ENCODE peak calls at places on chromosomes 2 and 18, in five cellular contexts. Q is body of pancreas, S is Panc1, I is astrocyte, R is heart left ventricle. C is an unnamed sample. For H3K9me3, the result is how much of the 10 kb centered on the place peaks cover.

GRCh38 chr18:10519366-10519765 is 6.5 kb upstream of the NAPG start:
- DNase-seq in Q (no peak), S (no peak), I (peak), R (no peak), C (no peak)

GRCh38 chr2:231541605-231542509 is 11.6 kb upstream of the NMUR1 start:
- DNase-seq in Q (no peak), S (no peak), I (no peak), R (no peak), C (no peak)

GRCh38 chr2:15665067-15665942 is 73.6 kb downstream of the DDX1 start:
- DNase-seq in Q (no peak), S (no peak), I (no peak), R (no peak), C (peak)

GRCh38 chr2:39737661-39738060 is 41.4 kb downstream of the THUMPD2 start:
- DNase-seq in Q (no peak), S (no peak), I (peak), R (no peak), C (no peak)

GRCh38 chr2:208031608-208032019 is 6.3 kb upstream of the PLEKHM3 start:
- DNase-seq in Q (no peak), S (no peak), I (no peak), R (no peak), C (peak)

GRCh38 chr2:72572501-72572900 is 253.3 kb downstream of the EXOC6B start:
- DNase-seq in Q (no peak), S (no peak), I (peak), R (no peak), C (peak)

GRCh38 chr18:27685807-27686412 is 491.0 kb downstream of the CDH2 start:
- DNase-seq in Q (peak), S (no peak), I (peak), R (no peak), C (no peak)

GRCh38 chr2:64341461-64341860 is 112.5 kb upstream of the LGALSL start:
- DNase-seq in Q (no peak), S (no peak), I (no peak), R (no peak), C (no peak)

GRCh38 chr2:235727186-235727585 is 233.3 kb downstream of the AGAP1 start:
- DNase-seq in Q (no peak), S (no peak), I (no peak), R (no peak), C (no peak)

GRCh38 chr2:96325884-96326255 is 753 bp downstream of the ITPRIPL1 start:
- DNase-seq in Q (peak), S (no peak), I (no peak), R (no peak), C (no peak)

GRCh38 chr2:72993147-72993546 is 75.8 kb downstream of the EMX1 start:
- DNase-seq in Q (peak), S (peak), I (no peak), R (no peak), C (peak)

GRCh38 chr2:46521215-46521683 is 41.9 kb downstream of the TMEM247 start:
- DNase-seq in Q (peak), S (no peak), I (peak), R (peak), C (no peak)

GRCh38 chr2:45223531-45223930 is 214.3 kb upstream of the SIX2 start:
- DNase-seq in Q (no peak), S (no peak), I (no peak), R (no peak), C (no peak)

GRCh38 chr2:43040084-43040854 is 186.1 kb downstream of the ZFP36L2 start:
- DNase-seq in Q (no peak), S (no peak), I (no peak), R (no peak), C (peak)

GRCh38 chr18:40877096-40877495 is 1077.9 kb upstream of the PIK3C3 start:
- DNase-seq in Q (no peak), S (no peak), I (peak), R (no peak), C (no peak)

GRCh38 chr18:58887613-58887963 is 22.9 kb downstream of the ZNF532 start:
- DNase-seq in Q (peak), S (no peak), I (peak), R (peak), C (no peak)

GRCh38 chr2:157746234-157746950 is 117.7 kb upstream of the ACVR1C start:
- DNase-seq in Q (no peak), S (no peak), I (peak), R (no peak), C (no peak)

GRCh38 chr2:221596192-221596591 is 24.1 kb upstream of the EPHA4 start:
- DNase-seq in Q (no peak), S (no peak), I (peak), R (no peak), C (no peak)

GRCh38 chr2:99111945-99112344 is 29.6 kb upstream of the C2orf15 start:
- DNase-seq in Q (no peak), S (no peak), I (no peak), R (no peak), C (no peak)

GRCh38 chr2:10305715-10306114 is 3.0 kb downstream of the HPCAL1 start:
- DNase-seq in Q (peak), S (no peak), I (no peak), R (no peak), C (no peak)

GRCh38 chr2:162915858-162916257 is 77.3 kb upstream of the KCNH7 start:
- DNase-seq in Q (no peak), S (no peak), I (no peak), R (no peak), C (peak)

GRCh38 chr2:101255501-101255900 is 2.8 kb downstream of the CNOT11 start:
- DNase-seq in Q (no peak), S (no peak), I (no peak), R (no peak), C (no peak)

GRCh38 chr2:86552889-86553288 is 10.4 kb downstream of the CHMP3 start:
- DNase-seq in Q (no peak), S (no peak), I (no peak), R (no peak), C (no peak)

GRCh38 chr2:233105930-233106329 is 45.8 kb downstream of the INPP5D start:
- DNase-seq in Q (no peak), S (no peak), I (no peak), R (no peak), C (no peak)

GRCh38 chr18:49851624-49852023 is 38.3 kb upstream of the ACAA2 start:
- DNase-seq in Q (no peak), S (no peak), I (no peak), R (no peak), C (no peak)

GRCh38 chr2:98880266-98881152 is 55.5 kb downstream of the CRACDL start:
- DNase-seq in Q (no peak), S (no peak), I (no peak), R (no peak), C (no peak)

GRCh38 chr2:98140210-98140609 is 53.2 kb downstream of the VWA3B start:
- DNase-seq in Q (no peak), S (no peak), I (no peak), R (peak), C (no peak)

GRCh38 chr2:56576001-56576400 is 392.2 kb downstream of the CCDC85A start:
- DNase-seq in Q (no peak), S (no peak), I (no peak), R (no peak), C (no peak)
- H3K9me3 ChIP-seq in Q (under half), S (under half), I (under half), R (under half), C (under half)

DNA sequence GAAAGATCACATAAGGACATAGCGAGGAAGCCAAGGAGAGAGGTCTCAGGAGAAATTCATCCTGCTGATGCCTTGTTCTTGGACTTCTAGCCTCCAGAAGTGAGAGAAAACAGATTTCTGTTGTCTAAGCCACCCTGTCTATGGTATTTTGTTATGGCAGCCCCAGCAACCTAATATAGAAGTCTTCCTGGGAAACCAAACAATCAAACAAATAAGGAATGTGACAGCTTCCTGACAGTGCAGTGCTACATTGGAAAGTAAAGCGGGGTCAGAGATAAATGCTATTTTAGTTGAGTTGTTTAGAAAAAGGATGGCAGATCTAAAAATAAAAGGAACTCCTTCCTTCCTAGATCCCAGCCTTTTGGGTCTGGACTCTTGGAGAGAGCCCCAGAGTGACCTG is 443.2 kb upstream of the GYPC start:
- DNase-seq in Q (no peak), S (no peak), I (no peak), R (no peak), C (no peak)
- H3K9me3 ChIP-seq in Q (under half), S (under half), I (under half), R (under half), C (under half)

GRCh38 chr2:13584020-13584419 is 867.3 kb downstream of the TRIB2 start:
- DNase-seq in Q (no peak), S (no peak), I (no peak), R (no peak), C (no peak)
- H3K9me3 ChIP-seq in Q (under half), S (under half), I (under half), R (under half), C (under half)

DNA sequence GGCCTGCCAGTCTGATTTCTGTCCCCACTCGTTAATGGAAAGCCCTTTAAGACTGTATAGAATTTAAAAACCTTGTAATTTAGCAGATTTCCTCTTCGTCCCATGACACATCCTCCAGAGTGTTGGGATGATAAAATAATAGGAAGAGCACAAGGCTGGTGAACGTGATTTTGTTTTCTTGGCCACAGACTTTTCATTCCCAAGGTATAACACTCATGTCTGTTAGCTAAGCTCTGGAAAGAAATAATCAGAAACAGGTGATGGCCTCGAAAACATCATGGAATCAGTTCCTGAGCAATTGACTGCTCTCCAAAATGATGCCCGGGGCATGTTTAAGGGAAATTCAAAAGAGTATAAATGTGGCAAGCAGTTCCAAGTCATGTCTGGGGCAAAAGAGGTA is 337.8 kb upstream of the TCF4 start:
- DNase-seq in Q (no peak), S (no peak), I (no peak), R (no peak), C (no peak)
- H3K9me3 ChIP-seq in Q (under half), S (under half), I (under half), R (under half), C (under half)

DNA sequence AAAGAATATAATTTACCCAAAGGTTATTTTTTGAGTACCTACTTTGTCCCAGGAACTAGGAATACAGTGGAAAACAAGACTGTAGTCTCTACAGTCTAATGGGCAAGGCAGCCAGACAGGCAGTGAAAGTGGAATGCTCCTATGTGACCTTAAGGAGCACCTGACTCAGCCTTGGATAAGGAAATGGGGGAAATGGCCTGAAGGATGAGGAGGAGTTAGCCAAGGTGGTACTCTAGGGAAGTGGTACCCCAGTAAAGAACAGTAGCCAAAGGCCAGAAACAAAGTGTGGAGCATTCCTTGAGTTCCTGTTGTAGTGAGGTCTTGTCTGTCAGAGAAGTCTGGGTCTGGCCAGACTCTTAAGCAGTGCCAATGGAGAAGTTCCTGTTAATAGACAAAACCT is 6.0 kb downstream of the ZNF397 start:
- DNase-seq in Q (no peak), S (no peak), I (no peak), R (no peak), C (no peak)
- H3K9me3 ChIP-seq in Q (under half), S (half or more), I (half or more), R (under half), C (under half)

GRCh38 chr2:144256996-144257707 is 262.8 kb downstream of the ZEB2 start:
- DNase-seq in Q (no peak), S (no peak), I (peak), R (no peak), C (no peak)
- H3K9me3 ChIP-seq in Q (under half), S (under half), I (under half), R (under half), C (under half)

C was measured in Caco-2.